ENCODE peak calls at places on chromosomes 4 and X, in ten cellular contexts. Q is SW 1271; J is AG08395; E is activated T-cell treated with anti-CD3 and anti-CD28 coated beads, Interleukin-2, amount 50 U/mL, for 72 hours; U is HFFc6; I is nephron progenitor cell; P is SJSA1; F is cardiac fibroblast; H is activated T-helper 1 cell treated with anti-CD3 and anti-CD28 coated beads, Interleukin-2, amount 50 U/mL, for 16 hours; K is aorta. S is an unnamed sample.

GRCh38 chr4:110183058-110183457 is 15.4 kb downstream of the ELOVL6 start:
- DNase-seq in Q (no peak), J (no peak), E (no peak), U (no peak), I (no peak), P (no peak), F (no peak), H (no peak), K (no peak), S (no peak)

GRCh38 chrX:119502727-119503483 is 34.7 kb downstream of the SLC25A5 start:
- DNase-seq in Q (no peak), J (peak), E (no peak), U (peak), I (no peak), P (no peak), F (peak), H (no peak), K (peak), S (peak)

GRCh38 chr4:121307441-121308327 is 73.1 kb downstream of the QRFPR start:
- DNase-seq in Q (no peak), J (peak), E (peak), U (peak), I (peak), P (peak), F (peak), H (no peak), K (no peak), S (peak)

GRCh38 chr4:150234246-150234645 is 156.0 kb downstream of the DCLK2 start:
- DNase-seq in Q (no peak), J (no peak), E (no peak), U (peak), I (no peak), P (no peak), F (no peak), H (no peak), K (no peak), S (no peak)

GRCh38 chr4:24010994-24011393 is 121.1 kb upstream of the PPARGC1A start:
- DNase-seq in Q (no peak), J (no peak), E (no peak), U (no peak), I (no peak), P (no peak), F (no peak), H (no peak), K (no peak), S (no peak)

GRCh38 chrX:106415276-106415895 is 196.4 kb upstream of the RADX start:
- DNase-seq in Q (no peak), J (peak), E (no peak), U (peak), I (peak), P (peak), F (peak), H (no peak), K (no peak), S (peak)

GRCh38 chr4:154205471-154205870 is 286.1 kb downstream of the DCHS2 start:
- DNase-seq in Q (no peak), J (no peak), E (no peak), U (no peak), I (no peak), P (no peak), F (peak), H (no peak), K (no peak), S (peak)

GRCh38 chr4:88341227-88342192 is 37.1 kb upstream of the HERC6 start:
- DNase-seq in Q (peak), J (peak), E (no peak), U (peak), I (no peak), P (peak), F (peak), H (no peak), K (no peak), S (peak)

GRCh38 chr4:186845137-186845842 is 121.6 kb upstream of the FAT1 start:
- DNase-seq in Q (no peak), J (peak), E (no peak), U (peak), I (no peak), P (peak), F (peak), H (no peak), K (peak), S (peak)

GRCh38 chr4:108492816-108493595 is 127.4 kb upstream of the RPL34 start:
- DNase-seq in Q (no peak), J (no peak), E (peak), U (no peak), I (peak), P (no peak), F (peak), H (no peak), K (no peak), S (peak)

GRCh38 chr4:17447056-17447455 is 64.8 kb downstream of the QDPR start:
- DNase-seq in Q (no peak), J (peak), E (no peak), U (peak), I (no peak), P (no peak), F (peak), H (no peak), K (no peak), S (no peak)

GRCh38 chr4:42401171-42401570 is 3.9 kb downstream of the SHISA3 start:
- DNase-seq in Q (no peak), J (no peak), E (no peak), U (no peak), I (no peak), P (no peak), F (no peak), H (no peak), K (no peak), S (no peak)

GRCh38 chr4:158020734-158021346 is 152.0 kb downstream of the GASK1B start:
- DNase-seq in Q (no peak), J (peak), E (no peak), U (peak), I (no peak), P (peak), F (peak), H (no peak), K (no peak), S (peak)

GRCh38 chrX:43003939-43004338 is 226.0 kb upstream of the PPP1R2C start:
- DNase-seq in Q (no peak), J (no peak), E (no peak), U (no peak), I (no peak), P (no peak), F (no peak), H (no peak), K (no peak), S (no peak)

GRCh38 chr4:127781303-127782024 is 658 bp upstream of the HSPA4L start:
- DNase-seq in Q (no peak), J (peak), E (peak), U (peak), I (no peak), P (peak), F (no peak), H (no peak), K (peak), S (no peak)